ENCODE peak calls at places on chromosomes 7 and 10, in five cellular contexts. U is fibroblast of lung, P is dorsolateral prefrontal cortex, E is fibroblast of pulmonary artery, F is HCT116. H is an unnamed sample.

GRCh38 chr10:8389630-8390029 is 335.1 kb downstream of the GATA3 start:
- DNase-seq in U (peak; percentile 70), P (no peak), E (no peak), F (no peak), H (no peak)

GRCh38 chr7:74165867-74166593 is 8.1 kb upstream of the EIF4H start:
- DNase-seq in U (no peak), P (no peak), E (no peak), F (no peak), H (no peak)

GRCh38 chr10:77511498-77512218 is 126.0 kb downstream of the KCNMA1 start:
- DNase-seq in U (no peak), P (no peak), E (no peak), F (no peak), H (no peak)

GRCh38 chr10:131174211-131174565 is 137.3 kb downstream of the TCERG1L start:
- DNase-seq in U (no peak), P (no peak), E (no peak), F (no peak), H (no peak)

GRCh38 chr7:125382401-125382800 is 452.8 kb upstream of the POT1 start:
- DNase-seq in U (no peak), P (no peak), E (no peak), F (no peak), H (no peak)

GRCh38 chr7:27678617-27679260 is 16.1 kb upstream of the HIBADH start:
- DNase-seq in U (peak; percentile 59), P (no peak), E (no peak), F (no peak), H (no peak)

GRCh38 chr7:134851141-134851540 is 71.7 kb downstream of the CALD1 start:
- DNase-seq in U (no peak), P (no peak), E (no peak), F (no peak), H (no peak)

GRCh38 chr10:30705086-30705624 is 75.6 kb upstream of the LYZL2 start:
- DNase-seq in U (no peak), P (no peak), E (no peak), F (no peak), H (no peak)

GRCh38 chr7:140698477-140698876 is 2.0 kb downstream of the NDUFB2 start:
- DNase-seq in U (no peak), P (no peak), E (no peak), F (no peak), H (no peak)

GRCh38 chr7:57646901-57647246 is 196.9 kb downstream of the ZNF716 start:
- DNase-seq in U (no peak), P (no peak), E (no peak), F (no peak), H (no peak)

GRCh38 chr7:877312-878232 is 1.2 kb downstream of the GET4 start:
- DNase-seq in U (no peak), P (no peak), E (no peak), F (no peak), H (no peak)

GRCh38 chr10:17029581-17030271 is 99.9 kb downstream of the CUBN start:
- DNase-seq in U (peak; percentile 90), P (peak; percentile 37), E (peak; percentile 94), F (peak; percentile 52), H (peak; percentile 60)

GRCh38 chr10:24716295-24716694 is 7.4 kb downstream of the ARHGAP21 start:
- DNase-seq in U (no peak), P (no peak), E (no peak), F (no peak), H (no peak)

GRCh38 chr7:51141451-51141971 is 175.1 kb downstream of the COBL start:
- DNase-seq in U (peak; percentile 39), P (no peak), E (peak; percentile 56), F (no peak), H (no peak)

GRCh38 chr7:151755131-151755787 is 121.7 kb downstream of the PRKAG2 start:
- DNase-seq in U (no peak), P (no peak), E (peak; percentile 49), F (no peak), H (no peak)

DNA sequence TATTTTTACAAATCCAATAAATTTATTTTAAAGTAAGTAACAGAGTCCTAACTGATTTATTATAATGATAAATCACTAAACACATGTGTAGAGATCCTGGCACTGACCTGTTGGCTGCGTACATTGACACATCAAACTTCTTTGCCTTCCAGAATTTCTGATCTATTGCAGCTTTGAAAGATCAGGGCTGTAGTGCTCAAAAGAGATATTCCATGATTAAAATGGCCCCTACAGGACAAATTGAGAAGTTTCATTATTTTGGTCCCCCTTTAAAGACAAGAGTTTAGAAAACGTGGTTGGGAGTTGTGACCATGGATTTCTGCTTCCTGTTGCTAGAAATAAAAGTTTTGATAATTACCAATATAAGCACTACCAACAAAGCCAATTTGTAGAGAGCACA is 87.7 kb upstream of the PDK4 start:
- DNase-seq in U (peak; percentile 7), P (peak; percentile 28), E (peak; percentile 73), F (peak; percentile 44), H (no peak)
- TF ChIP-seq CTCF in U (peak; percentile 41), P (peak; percentile 54), E (peak; percentile 56), F (peak; percentile 82), H (no peak)

GRCh38 chr7:156473476-156474240 is 166.9 kb upstream of the RNF32 start:
- DNase-seq in U (peak; percentile 33), P (peak; percentile 52), E (peak; percentile 21), F (peak; percentile 27), H (no peak)
- TF ChIP-seq CTCF in U (peak; percentile 54), P (peak; percentile 72), E (peak; percentile 51), F (peak; percentile 90), H (peak; percentile 15)

DNA sequence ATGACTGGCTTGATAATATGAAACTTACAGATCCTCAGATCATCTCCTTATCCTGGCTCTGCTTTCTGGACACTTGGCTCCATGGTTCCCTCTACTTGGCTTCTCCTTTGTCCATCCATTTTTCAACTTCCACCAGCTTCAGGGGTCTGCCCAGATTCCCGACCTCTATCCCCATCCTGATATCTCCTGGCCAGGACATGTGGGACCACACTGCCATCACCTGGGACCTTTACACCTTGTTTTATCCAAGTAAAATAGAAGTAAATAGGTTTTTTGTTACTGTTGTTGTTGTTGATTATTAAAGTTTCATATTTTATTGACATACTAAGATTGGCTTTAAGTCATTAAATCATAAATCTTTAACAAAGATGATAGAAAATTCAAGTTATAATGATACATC is 111.7 kb upstream of the AHR start:
- DNase-seq in U (no peak), P (no peak), E (no peak), F (no peak), H (no peak)
- TF ChIP-seq CTCF in U (no peak), P (no peak), E (no peak), F (no peak), H (no peak)

GRCh38 chr10:73410897-73411296 is 3.0 kb downstream of the ANXA7 start:
- DNase-seq in U (no peak), P (no peak), E (no peak), F (no peak), H (no peak)

GRCh38 chr10:73413108-73413527 is 740 bp downstream of the ANXA7 start:
- DNase-seq in U (no peak), P (no peak), E (no peak), F (peak; percentile 51), H (peak; percentile 45)

GRCh38 chr10:73416571-73416970 is 2.7 kb upstream of the ANXA7 start:
- DNase-seq in U (no peak), P (no peak), E (no peak), F (no peak), H (no peak)

GRCh38 chr10:73413528-73414229 is at the start of gene ANXA7:
- DNase-seq in U (peak; percentile 81), P (peak; percentile 84), E (peak; percentile 81), F (peak; percentile 68), H (peak; percentile 86)

GRCh38 chr10:73414230-73414981 is 548 bp upstream of the ANXA7 start:
- DNase-seq in U (no peak), P (no peak), E (no peak), F (no peak), H (no peak)
- TF ChIP-seq CTCF in U (no peak), P (no peak), E (peak; percentile 0), F (no peak), H (no peak)

GRCh38 chr10:3452234-3452633 is 279.7 kb upstream of the PITRM1 start:
- DNase-seq in U (peak; percentile 98), P (no peak), E (peak; percentile 91), F (no peak), H (no peak)
- TF ChIP-seq CTCF in U (peak; percentile 64), P (peak; percentile 44), E (peak; percentile 72), F (no peak), H (no peak)

GRCh38 chr10:113069595-113069994 is 119.5 kb downstream of the TCF7L2 start:
- DNase-seq in U (peak; percentile 97), P (no peak), E (peak; percentile 53), F (peak; percentile 65), H (no peak)
- TF ChIP-seq CTCF in U (no peak), P (no peak), E (no peak), F (no peak), H (no peak)

GRCh38 chr10:120600871-120601644 is 144.0 kb downstream of the PLPP4 start:
- DNase-seq in U (peak; percentile 53), P (no peak), E (peak; percentile 5), F (no peak), H (no peak)
- TF ChIP-seq CTCF in U (no peak), P (peak; percentile 18), E (peak; percentile 17), F (peak; percentile 4), H (no peak)

GRCh38 chr7:142866361-142867096 is 11.7 kb downstream of the EPHB6 start:
- DNase-seq in U (peak; percentile 11), P (no peak), E (peak; percentile 24), F (no peak), H (no peak)
- TF ChIP-seq CTCF in U (peak; percentile 30), P (peak; percentile 61), E (peak; percentile 62), F (peak; percentile 66), H (no peak)

DNA sequence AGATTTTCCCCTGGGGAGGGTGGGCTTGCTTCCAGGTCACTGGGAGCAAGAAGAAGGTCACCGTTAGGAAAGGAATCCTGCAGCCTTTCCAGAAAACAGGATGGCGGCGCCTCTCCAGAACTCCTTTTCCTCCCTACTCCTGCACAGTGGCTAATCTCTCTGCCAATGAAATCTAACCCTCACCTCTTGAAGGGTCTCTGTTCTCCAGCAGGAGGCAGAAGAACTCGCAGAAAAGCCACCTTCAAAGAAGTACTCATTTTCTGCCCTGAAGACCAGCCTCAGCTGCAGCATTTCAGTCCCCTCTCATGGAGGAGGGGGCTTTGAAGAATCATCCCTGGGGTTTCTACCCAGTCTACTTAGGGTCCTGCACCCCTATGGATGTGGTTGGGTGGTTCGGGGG is 626.9 kb downstream of the CALN1 start:
- DNase-seq in U (no peak), P (no peak), E (no peak), F (no peak), H (no peak)
- TF ChIP-seq CTCF in U (no peak), P (no peak), E (no peak), F (no peak), H (no peak)

GRCh38 chr10:14971867-14972448 is 12.8 kb downstream of the MEIG1 start:
- DNase-seq in U (no peak), P (no peak), E (peak; percentile 23), F (no peak), H (no peak)

DNA sequence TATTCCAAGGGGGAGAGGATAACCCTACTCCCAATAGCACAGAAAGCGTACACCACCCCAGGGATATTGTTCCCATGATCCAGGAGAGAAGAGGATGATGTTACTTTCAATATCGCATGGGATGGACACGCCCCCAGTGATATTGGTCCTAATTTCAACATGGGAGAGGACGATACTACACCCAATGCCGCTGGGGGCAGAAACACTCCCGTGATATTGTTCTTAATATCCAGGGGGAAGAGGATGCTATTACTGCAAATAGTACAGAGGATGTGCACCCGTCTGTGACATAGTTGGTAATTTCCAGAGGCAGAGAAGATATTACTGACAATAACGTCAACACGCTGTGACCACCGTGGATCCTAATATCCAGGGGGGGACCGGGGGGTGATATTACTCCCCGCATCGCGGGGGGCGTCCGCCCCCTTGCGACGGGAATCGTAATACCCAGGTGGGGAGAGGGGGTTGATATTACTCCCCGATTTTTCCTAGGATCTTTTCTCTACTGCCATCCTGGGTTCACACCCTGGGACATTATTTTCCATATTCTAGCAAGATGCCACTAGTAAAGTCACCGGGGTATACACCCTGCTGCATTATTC is 16.6 kb downstream of the MEIG1 start:
- DNase-seq in U (no peak), P (no peak), E (no peak), F (peak; percentile 18), H (no peak)
- TF ChIP-seq CTCF in U (no peak), P (no peak), E (peak; percentile 25), F (peak; percentile 30), H (peak; percentile 8)